ENCODE peak calls at places on chromosomes 5 and 9, in eight cellular contexts. One of them, this sample, is unnamed.

GRCh38 chr5:95564450-95564849 is 9.5 kb downstream of the ARSK start:
- DNase-seq in mammary epithelial cell: no peak
- DNase-seq in fibroblast of pulmonary artery: peak
- DNase-seq in progenitor cell of endocrine pancreas: no peak
- DNase-seq in psoas muscle: no peak
- DNase-seq in dorsolateral prefrontal cortex: no peak
- DNase-seq in GM13976: no peak
- DNase-seq in uterus: no peak
- DNase-seq in this sample: no peak

GRCh38 chr5:138974227-138975063 is 99.3 kb upstream of the LRRTM2 start:
- DNase-seq in mammary epithelial cell: no peak
- DNase-seq in fibroblast of pulmonary artery: peak
- DNase-seq in progenitor cell of endocrine pancreas: no peak
- DNase-seq in psoas muscle: no peak
- DNase-seq in dorsolateral prefrontal cortex: peak
- DNase-seq in GM13976: no peak
- DNase-seq in uterus: peak
- DNase-seq in this sample: no peak

GRCh38 chr9:121865884-121866283 is 214.4 kb downstream of the DAB2IP start:
- DNase-seq in mammary epithelial cell: no peak
- DNase-seq in fibroblast of pulmonary artery: no peak
- DNase-seq in progenitor cell of endocrine pancreas: no peak
- DNase-seq in psoas muscle: no peak
- DNase-seq in dorsolateral prefrontal cortex: no peak
- DNase-seq in GM13976: no peak
- DNase-seq in uterus: no peak
- DNase-seq in this sample: no peak

GRCh38 chr9:134622896-134623407 is 18.7 kb upstream of the COL5A1 start:
- DNase-seq in mammary epithelial cell: no peak
- DNase-seq in fibroblast of pulmonary artery: no peak
- DNase-seq in progenitor cell of endocrine pancreas: no peak
- DNase-seq in psoas muscle: no peak
- DNase-seq in dorsolateral prefrontal cortex: peak
- DNase-seq in GM13976: no peak
- DNase-seq in uterus: peak
- DNase-seq in this sample: no peak

GRCh38 chr9:129225815-129226214 is 47.8 kb upstream of the IER5L start:
- DNase-seq in mammary epithelial cell: peak
- DNase-seq in fibroblast of pulmonary artery: peak
- DNase-seq in progenitor cell of endocrine pancreas: no peak
- DNase-seq in psoas muscle: peak
- DNase-seq in dorsolateral prefrontal cortex: no peak
- DNase-seq in GM13976: no peak
- DNase-seq in uterus: peak
- DNase-seq in this sample: peak

GRCh38 chr9:105064248-105065118 is 136.5 kb upstream of the ABCA1 start:
- DNase-seq in mammary epithelial cell: peak
- DNase-seq in fibroblast of pulmonary artery: peak
- DNase-seq in progenitor cell of endocrine pancreas: no peak
- DNase-seq in psoas muscle: peak
- DNase-seq in dorsolateral prefrontal cortex: peak
- DNase-seq in GM13976: no peak
- DNase-seq in uterus: peak
- DNase-seq in this sample: peak

GRCh38 chr9:133453651-133454050 is 6.1 kb upstream of the CACFD1 start:
- DNase-seq in mammary epithelial cell: no peak
- DNase-seq in fibroblast of pulmonary artery: no peak
- DNase-seq in progenitor cell of endocrine pancreas: no peak
- DNase-seq in psoas muscle: no peak
- DNase-seq in dorsolateral prefrontal cortex: no peak
- DNase-seq in GM13976: no peak
- DNase-seq in uterus: no peak
- DNase-seq in this sample: no peak

GRCh38 chr9:75235632-75236031 is 147.3 kb downstream of the OSTF1 start:
- DNase-seq in mammary epithelial cell: peak
- DNase-seq in fibroblast of pulmonary artery: peak
- DNase-seq in progenitor cell of endocrine pancreas: no peak
- DNase-seq in psoas muscle: no peak
- DNase-seq in dorsolateral prefrontal cortex: no peak
- DNase-seq in GM13976: no peak
- DNase-seq in uterus: no peak
- DNase-seq in this sample: no peak

GRCh38 chr9:129111143-129111761 is at the start of gene PTPA:
- DNase-seq in mammary epithelial cell: peak
- DNase-seq in fibroblast of pulmonary artery: peak
- DNase-seq in progenitor cell of endocrine pancreas: peak
- DNase-seq in psoas muscle: peak
- DNase-seq in dorsolateral prefrontal cortex: peak
- DNase-seq in GM13976: peak
- DNase-seq in uterus: peak
- DNase-seq in this sample: peak

GRCh38 chr5:89425062-89425461 is 542.1 kb upstream of the MEF2C start:
- DNase-seq in mammary epithelial cell: no peak
- DNase-seq in fibroblast of pulmonary artery: no peak
- DNase-seq in progenitor cell of endocrine pancreas: no peak
- DNase-seq in psoas muscle: no peak
- DNase-seq in dorsolateral prefrontal cortex: no peak
- DNase-seq in GM13976: no peak
- DNase-seq in uterus: no peak
- DNase-seq in this sample: no peak

GRCh38 chr5:172869734-172870133 is 35.7 kb downstream of the ERGIC1 start:
- DNase-seq in mammary epithelial cell: no peak
- DNase-seq in fibroblast of pulmonary artery: no peak
- DNase-seq in progenitor cell of endocrine pancreas: no peak
- DNase-seq in psoas muscle: peak
- DNase-seq in dorsolateral prefrontal cortex: no peak
- DNase-seq in GM13976: no peak
- DNase-seq in uterus: no peak
- DNase-seq in this sample: no peak

GRCh38 chr5:10248378-10249260 is 1.1 kb downstream of the ATPSCKMT start:
- DNase-seq in mammary epithelial cell: no peak
- DNase-seq in fibroblast of pulmonary artery: no peak
- DNase-seq in progenitor cell of endocrine pancreas: no peak
- DNase-seq in psoas muscle: no peak
- DNase-seq in dorsolateral prefrontal cortex: no peak
- DNase-seq in GM13976: no peak
- DNase-seq in uterus: no peak
- DNase-seq in this sample: no peak

GRCh38 chr5:156497816-156498215 is 170.9 kb downstream of the SGCD start:
- DNase-seq in mammary epithelial cell: no peak
- DNase-seq in fibroblast of pulmonary artery: no peak
- DNase-seq in progenitor cell of endocrine pancreas: no peak
- DNase-seq in psoas muscle: no peak
- DNase-seq in dorsolateral prefrontal cortex: no peak
- DNase-seq in GM13976: no peak
- DNase-seq in uterus: no peak
- DNase-seq in this sample: no peak

GRCh38 chr5:122457178-122457826 is 145.3 kb downstream of the SNCAIP start:
- DNase-seq in mammary epithelial cell: no peak
- DNase-seq in fibroblast of pulmonary artery: no peak
- DNase-seq in progenitor cell of endocrine pancreas: no peak
- DNase-seq in psoas muscle: no peak
- DNase-seq in dorsolateral prefrontal cortex: no peak
- DNase-seq in GM13976: no peak
- DNase-seq in uterus: no peak
- DNase-seq in this sample: no peak

GRCh38 chr5:156314416-156314815 is 12.5 kb upstream of the SGCD start:
- DNase-seq in mammary epithelial cell: no peak
- DNase-seq in fibroblast of pulmonary artery: no peak
- DNase-seq in progenitor cell of endocrine pancreas: no peak
- DNase-seq in psoas muscle: no peak
- DNase-seq in dorsolateral prefrontal cortex: no peak
- DNase-seq in GM13976: no peak
- DNase-seq in uterus: no peak
- DNase-seq in this sample: no peak

GRCh38 chr9:21392270-21392669 is 7.1 kb upstream of the IFNA2 start:
- DNase-seq in mammary epithelial cell: peak
- DNase-seq in fibroblast of pulmonary artery: peak
- DNase-seq in progenitor cell of endocrine pancreas: no peak
- DNase-seq in psoas muscle: no peak
- DNase-seq in dorsolateral prefrontal cortex: no peak
- DNase-seq in GM13976: no peak
- DNase-seq in uterus: no peak
- DNase-seq in this sample: no peak
- TF ChIP-seq CTCF in mammary epithelial cell: peak
- TF ChIP-seq CTCF in fibroblast of pulmonary artery: peak
- TF ChIP-seq CTCF in progenitor cell of endocrine pancreas: peak
- TF ChIP-seq CTCF in psoas muscle: no peak
- TF ChIP-seq CTCF in dorsolateral prefrontal cortex: no peak
- TF ChIP-seq CTCF in GM13976: no peak
- TF ChIP-seq CTCF in uterus: no peak
- TF ChIP-seq CTCF in this sample: no peak

GRCh38 chr5:135835766-135836165 is 1.3 kb downstream of the SLC25A48 start:
- DNase-seq in mammary epithelial cell: no peak
- DNase-seq in fibroblast of pulmonary artery: no peak
- DNase-seq in progenitor cell of endocrine pancreas: no peak
- DNase-seq in psoas muscle: no peak
- DNase-seq in dorsolateral prefrontal cortex: no peak
- DNase-seq in GM13976: no peak
- DNase-seq in uterus: no peak
- DNase-seq in this sample: no peak

GRCh38 chr5:135832941-135833340 is 1.5 kb upstream of the SLC25A48 start:
- DNase-seq in mammary epithelial cell: no peak
- DNase-seq in fibroblast of pulmonary artery: no peak
- DNase-seq in progenitor cell of endocrine pancreas: no peak
- DNase-seq in psoas muscle: peak
- DNase-seq in dorsolateral prefrontal cortex: no peak
- DNase-seq in GM13976: no peak
- DNase-seq in uterus: no peak
- DNase-seq in this sample: no peak

GRCh38 chr5:135833961-135834638 is 363 bp upstream of the SLC25A48 start:
- DNase-seq in mammary epithelial cell: no peak
- DNase-seq in fibroblast of pulmonary artery: peak
- DNase-seq in progenitor cell of endocrine pancreas: no peak
- DNase-seq in psoas muscle: peak
- DNase-seq in dorsolateral prefrontal cortex: no peak
- DNase-seq in GM13976: no peak
- DNase-seq in uterus: no peak
- DNase-seq in this sample: no peak

GRCh38 chr5:135833521-135833920 is 942 bp upstream of the SLC25A48 start:
- DNase-seq in mammary epithelial cell: no peak
- DNase-seq in fibroblast of pulmonary artery: no peak
- DNase-seq in progenitor cell of endocrine pancreas: no peak
- DNase-seq in psoas muscle: peak
- DNase-seq in dorsolateral prefrontal cortex: no peak
- DNase-seq in GM13976: no peak
- DNase-seq in uterus: no peak
- DNase-seq in this sample: no peak

DNA sequence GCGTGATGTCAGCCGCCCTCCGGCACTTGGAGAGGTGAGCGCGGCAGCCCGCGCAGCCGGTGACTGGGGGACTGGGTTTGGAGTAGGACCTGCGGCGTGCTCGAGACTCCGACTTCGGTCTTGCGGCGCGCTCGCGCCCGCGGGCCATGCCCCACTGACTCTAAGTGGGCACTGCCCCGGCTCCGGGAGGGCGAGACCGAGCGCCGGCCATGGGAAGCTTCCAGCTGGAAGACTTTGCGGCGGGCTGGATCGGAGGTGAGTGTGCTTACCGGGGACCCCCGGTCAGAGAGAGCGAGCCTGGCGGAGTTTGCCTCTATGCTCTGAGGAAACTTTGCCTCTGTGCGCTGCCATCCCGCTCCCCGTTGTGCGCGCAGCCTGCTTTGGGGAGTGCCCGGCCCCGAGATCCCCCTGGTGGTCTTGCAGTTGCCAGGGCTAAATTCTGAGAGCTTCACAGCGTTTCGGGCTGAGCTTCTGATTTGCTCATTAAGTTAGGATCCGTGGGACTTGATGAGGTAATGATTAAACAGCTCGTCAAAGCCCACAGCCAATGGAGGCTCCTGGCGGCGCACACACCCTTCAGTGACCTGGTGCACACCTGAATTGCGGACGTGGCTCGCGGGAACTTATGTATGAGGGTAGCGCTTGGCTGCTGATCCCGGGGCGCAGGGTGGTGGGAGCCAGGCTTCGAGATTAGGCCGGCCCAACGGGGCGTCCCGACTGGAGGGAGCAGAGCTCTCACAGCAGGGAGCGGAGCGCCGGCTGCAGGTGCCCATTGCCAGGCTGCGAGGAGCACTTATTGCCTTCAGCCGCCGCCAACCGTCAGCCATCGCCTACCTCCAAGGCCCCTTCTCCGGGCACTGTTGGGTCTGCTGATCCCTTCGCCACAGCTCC is at the start of gene SLC25A48:
- DNase-seq in mammary epithelial cell: peak
- DNase-seq in fibroblast of pulmonary artery: no peak
- DNase-seq in progenitor cell of endocrine pancreas: peak
- DNase-seq in psoas muscle: peak
- DNase-seq in dorsolateral prefrontal cortex: no peak
- DNase-seq in GM13976: peak
- DNase-seq in uterus: no peak
- DNase-seq in this sample: peak
- TF ChIP-seq CTCF in mammary epithelial cell: no peak
- TF ChIP-seq CTCF in fibroblast of pulmonary artery: no peak
- TF ChIP-seq CTCF in progenitor cell of endocrine pancreas: peak
- TF ChIP-seq CTCF in psoas muscle: peak
- TF ChIP-seq CTCF in dorsolateral prefrontal cortex: peak
- TF ChIP-seq CTCF in GM13976: peak
- TF ChIP-seq CTCF in uterus: peak
- TF ChIP-seq CTCF in this sample: peak

GRCh38 chr5:91101777-91102379 is 281.2 kb downstream of the ARRDC3 start:
- DNase-seq in mammary epithelial cell: peak
- DNase-seq in fibroblast of pulmonary artery: peak
- DNase-seq in progenitor cell of endocrine pancreas: peak
- DNase-seq in psoas muscle: peak
- DNase-seq in dorsolateral prefrontal cortex: peak
- DNase-seq in GM13976: peak
- DNase-seq in uterus: peak
- DNase-seq in this sample: peak
- TF ChIP-seq CTCF in mammary epithelial cell: peak
- TF ChIP-seq CTCF in fibroblast of pulmonary artery: peak
- TF ChIP-seq CTCF in progenitor cell of endocrine pancreas: peak
- TF ChIP-seq CTCF in psoas muscle: peak
- TF ChIP-seq CTCF in dorsolateral prefrontal cortex: peak
- TF ChIP-seq CTCF in GM13976: peak
- TF ChIP-seq CTCF in uterus: peak
- TF ChIP-seq CTCF in this sample: peak

GRCh38 chr9:9913276-9913832 is 699.4 kb downstream of the PTPRD start:
- DNase-seq in mammary epithelial cell: no peak
- DNase-seq in fibroblast of pulmonary artery: no peak
- DNase-seq in progenitor cell of endocrine pancreas: no peak
- DNase-seq in psoas muscle: no peak
- DNase-seq in dorsolateral prefrontal cortex: no peak
- DNase-seq in GM13976: no peak
- DNase-seq in uterus: no peak
- DNase-seq in this sample: no peak

GRCh38 chr9:9919174-9919573 is 693.6 kb downstream of the PTPRD start:
- DNase-seq in mammary epithelial cell: no peak
- DNase-seq in fibroblast of pulmonary artery: no peak
- DNase-seq in progenitor cell of endocrine pancreas: no peak
- DNase-seq in psoas muscle: no peak
- DNase-seq in dorsolateral prefrontal cortex: no peak
- DNase-seq in GM13976: no peak
- DNase-seq in uterus: no peak
- DNase-seq in this sample: no peak

GRCh38 chr9:9912459-9912858 is 700.3 kb downstream of the PTPRD start:
- DNase-seq in mammary epithelial cell: no peak
- DNase-seq in fibroblast of pulmonary artery: no peak
- DNase-seq in progenitor cell of endocrine pancreas: no peak
- DNase-seq in psoas muscle: no peak
- DNase-seq in dorsolateral prefrontal cortex: no peak
- DNase-seq in GM13976: no peak
- DNase-seq in uterus: no peak
- DNase-seq in this sample: peak

GRCh38 chr9:9917400-9917799 is 695.4 kb downstream of the PTPRD start:
- DNase-seq in mammary epithelial cell: no peak
- DNase-seq in fibroblast of pulmonary artery: no peak
- DNase-seq in progenitor cell of endocrine pancreas: no peak
- DNase-seq in psoas muscle: no peak
- DNase-seq in dorsolateral prefrontal cortex: no peak
- DNase-seq in GM13976: no peak
- DNase-seq in uterus: no peak
- DNase-seq in this sample: no peak

GRCh38 chr9:9914174-9914573 is 698.6 kb downstream of the PTPRD start:
- DNase-seq in mammary epithelial cell: no peak
- DNase-seq in fibroblast of pulmonary artery: no peak
- DNase-seq in progenitor cell of endocrine pancreas: no peak
- DNase-seq in psoas muscle: no peak
- DNase-seq in dorsolateral prefrontal cortex: no peak
- DNase-seq in GM13976: no peak
- DNase-seq in uterus: no peak
- DNase-seq in this sample: no peak
- TF ChIP-seq CTCF in mammary epithelial cell: no peak
- TF ChIP-seq CTCF in fibroblast of pulmonary artery: no peak
- TF ChIP-seq CTCF in progenitor cell of endocrine pancreas: peak
- TF ChIP-seq CTCF in psoas muscle: no peak
- TF ChIP-seq CTCF in dorsolateral prefrontal cortex: no peak
- TF ChIP-seq CTCF in GM13976: no peak
- TF ChIP-seq CTCF in uterus: no peak
- TF ChIP-seq CTCF in this sample: no peak

This sample was measured in RWPE1.